ENCODE peak calls at places on chromosomes 2 and 18, in seven cellular contexts. One of them, this sample, is unnamed.

GRCh38 chr2:102789349-102790085 is 27.7 kb downstream of the TMEM182 start:
- DNase-seq in GM12878: no peak
- DNase-seq in K562: no peak
- DNase-seq in SK-N-SH: no peak
- DNase-seq in Panc1: no peak
- DNase-seq in H1: no peak
- DNase-seq in HepG2: no peak
- DNase-seq in this sample: no peak

GRCh38 chr2:50535971-50536759 is 495.8 kb downstream of the NRXN1 start:
- DNase-seq in HepG2: peak; percentile 6
- DNase-seq in SK-N-SH: peak; percentile 14
- DNase-seq in K562: peak; percentile 1
- DNase-seq in H1: no peak
- DNase-seq in Panc1: no peak
- DNase-seq in GM12878: no peak
- DNase-seq in this sample: peak; percentile 10

GRCh38 chr2:60843006-60843405 is 38.4 kb upstream of the REL start:
- DNase-seq in GM12878: no peak
- DNase-seq in H1: no peak
- DNase-seq in SK-N-SH: no peak
- DNase-seq in HepG2: no peak
- DNase-seq in K562: no peak
- DNase-seq in Panc1: no peak
- DNase-seq in this sample: no peak

GRCh38 chr2:167249197-167249596 is 360.9 kb downstream of the XIRP2 start:
- DNase-seq in K562: no peak
- DNase-seq in HepG2: no peak
- DNase-seq in H1: no peak
- DNase-seq in GM12878: no peak
- DNase-seq in Panc1: no peak
- DNase-seq in SK-N-SH: no peak
- DNase-seq in this sample: no peak

GRCh38 chr2:135378591-135378990 is 152.4 kb downstream of the ZRANB3 start:
- DNase-seq in Panc1: no peak
- DNase-seq in SK-N-SH: no peak
- DNase-seq in GM12878: no peak
- DNase-seq in H1: no peak
- DNase-seq in HepG2: no peak
- DNase-seq in K562: no peak
- DNase-seq in this sample: no peak

GRCh38 chr18:58088723-58089074 is 44.7 kb downstream of the NEDD4L start:
- DNase-seq in Panc1: no peak
- DNase-seq in HepG2: no peak
- DNase-seq in H1: no peak
- DNase-seq in SK-N-SH: no peak
- DNase-seq in K562: no peak
- DNase-seq in GM12878: no peak
- DNase-seq in this sample: no peak

GRCh38 chr2:76446872-76447271 is 736.2 kb upstream of the GCFC2 start:
- DNase-seq in K562: no peak
- DNase-seq in HepG2: no peak
- DNase-seq in GM12878: no peak
- DNase-seq in H1: no peak
- DNase-seq in SK-N-SH: no peak
- DNase-seq in Panc1: no peak
- DNase-seq in this sample: no peak

GRCh38 chr2:160427629-160428424 is 65.8 kb downstream of the RBMS1 start:
- DNase-seq in Panc1: no peak
- DNase-seq in SK-N-SH: no peak
- DNase-seq in H1: no peak
- DNase-seq in GM12878: no peak
- DNase-seq in HepG2: no peak
- DNase-seq in K562: no peak
- DNase-seq in this sample: no peak

GRCh38 chr2:128016620-128017019 is 11.2 kb downstream of the SAP130 start:
- DNase-seq in K562: no peak
- DNase-seq in GM12878: no peak
- DNase-seq in SK-N-SH: no peak
- DNase-seq in H1: no peak
- DNase-seq in HepG2: no peak
- DNase-seq in Panc1: no peak
- DNase-seq in this sample: no peak

GRCh38 chr2:33084433-33084832 is 137.7 kb downstream of the LTBP1 start:
- DNase-seq in HepG2: no peak
- DNase-seq in GM12878: no peak
- DNase-seq in SK-N-SH: no peak
- DNase-seq in Panc1: no peak
- DNase-seq in H1: no peak
- DNase-seq in K562: no peak
- DNase-seq in this sample: no peak

GRCh38 chr2:33086400-33087015 is 139.8 kb downstream of the LTBP1 start:
- DNase-seq in HepG2: no peak
- DNase-seq in SK-N-SH: no peak
- DNase-seq in Panc1: no peak
- DNase-seq in GM12878: no peak
- DNase-seq in K562: no peak
- DNase-seq in H1: no peak
- DNase-seq in this sample: no peak

GRCh38 chr2:33085646-33086045 is 138.9 kb downstream of the LTBP1 start:
- DNase-seq in K562: no peak
- DNase-seq in HepG2: no peak
- DNase-seq in SK-N-SH: no peak
- DNase-seq in GM12878: no peak
- DNase-seq in Panc1: no peak
- DNase-seq in H1: no peak
- DNase-seq in this sample: no peak

GRCh38 chr2:33081691-33082090 is 134.9 kb downstream of the LTBP1 start:
- DNase-seq in SK-N-SH: no peak
- DNase-seq in HepG2: no peak
- DNase-seq in K562: no peak
- DNase-seq in Panc1: no peak
- DNase-seq in GM12878: no peak
- DNase-seq in H1: no peak
- DNase-seq in this sample: no peak

DNA sequence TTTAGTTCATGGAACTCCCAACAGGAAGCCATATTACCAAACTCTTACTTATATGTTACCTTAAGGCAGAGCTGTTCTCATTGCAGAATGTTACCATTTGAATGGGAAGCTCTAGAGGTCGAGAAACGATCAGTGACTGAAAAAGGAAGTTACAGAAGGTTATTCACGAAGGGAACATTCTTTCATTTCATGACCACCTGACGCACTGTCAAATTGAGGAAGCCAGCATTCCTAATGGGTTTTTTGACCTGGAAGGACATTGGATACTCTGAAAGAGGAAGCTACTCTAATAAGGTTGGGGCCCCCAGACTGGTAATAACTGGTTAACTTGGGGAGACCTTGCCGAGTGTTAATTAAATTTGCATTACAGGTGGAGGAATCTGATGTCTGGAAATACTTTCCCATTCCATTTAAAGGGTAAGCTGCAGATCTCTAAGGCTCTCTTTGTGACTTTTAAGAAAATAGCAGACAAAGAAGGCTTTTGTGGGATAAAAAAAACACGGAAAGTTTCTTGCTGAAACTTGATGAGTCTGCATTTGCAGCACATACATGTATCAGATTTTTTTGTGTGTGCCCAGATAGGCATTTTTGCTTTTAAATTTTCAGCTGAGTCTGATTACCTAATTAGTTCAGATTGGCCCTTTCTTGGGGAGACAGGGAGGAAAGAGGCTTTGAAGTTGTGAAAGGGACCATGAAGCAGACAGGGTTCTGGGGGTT is 137.1 kb downstream of the LTBP1 start:
- DNase-seq in SK-N-SH: no peak
- DNase-seq in K562: no peak
- DNase-seq in HepG2: no peak
- DNase-seq in GM12878: no peak
- DNase-seq in Panc1: no peak
- DNase-seq in H1: no peak
- DNase-seq in this sample: no peak
- TF ChIP-seq SIN3A in SK-N-SH: no peak
- TF ChIP-seq SIN3A in K562: no peak
- TF ChIP-seq SIN3A in HepG2: no peak
- TF ChIP-seq SIN3A in GM12878: no peak
- TF ChIP-seq SIN3A in Panc1: no peak
- TF ChIP-seq SIN3A in H1: no peak
- TF ChIP-seq SIN3A in this sample: no peak

DNA sequence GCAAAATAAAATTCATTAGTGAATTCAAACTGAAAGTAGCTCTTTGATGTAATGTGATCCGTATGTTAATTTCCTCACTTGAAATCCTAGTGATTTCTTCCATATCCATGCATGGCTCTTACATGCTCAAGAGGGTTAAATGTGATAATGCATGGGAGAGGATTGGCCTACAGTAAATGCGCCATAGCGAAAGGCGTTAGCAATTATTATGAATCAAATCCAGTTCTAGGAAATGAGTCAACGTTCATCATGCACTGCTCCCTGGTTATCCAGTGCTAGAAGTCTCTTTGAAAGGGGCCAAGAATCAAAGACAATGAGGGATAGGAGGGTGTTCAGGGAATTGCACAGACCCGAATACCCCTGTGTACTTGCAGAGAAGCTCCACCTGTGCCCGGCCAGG is 101.4 kb upstream of the RASGRP3 start:
- DNase-seq in SK-N-SH: no peak
- DNase-seq in Panc1: no peak
- DNase-seq in HepG2: no peak
- DNase-seq in H1: no peak
- DNase-seq in GM12878: no peak
- DNase-seq in K562: no peak
- DNase-seq in this sample: no peak
- TF ChIP-seq SIN3A in SK-N-SH: no peak
- TF ChIP-seq SIN3A in Panc1: no peak
- TF ChIP-seq SIN3A in HepG2: no peak
- TF ChIP-seq SIN3A in H1: no peak
- TF ChIP-seq SIN3A in GM12878: no peak
- TF ChIP-seq SIN3A in K562: no peak
- TF ChIP-seq SIN3A in this sample: no peak

DNA sequence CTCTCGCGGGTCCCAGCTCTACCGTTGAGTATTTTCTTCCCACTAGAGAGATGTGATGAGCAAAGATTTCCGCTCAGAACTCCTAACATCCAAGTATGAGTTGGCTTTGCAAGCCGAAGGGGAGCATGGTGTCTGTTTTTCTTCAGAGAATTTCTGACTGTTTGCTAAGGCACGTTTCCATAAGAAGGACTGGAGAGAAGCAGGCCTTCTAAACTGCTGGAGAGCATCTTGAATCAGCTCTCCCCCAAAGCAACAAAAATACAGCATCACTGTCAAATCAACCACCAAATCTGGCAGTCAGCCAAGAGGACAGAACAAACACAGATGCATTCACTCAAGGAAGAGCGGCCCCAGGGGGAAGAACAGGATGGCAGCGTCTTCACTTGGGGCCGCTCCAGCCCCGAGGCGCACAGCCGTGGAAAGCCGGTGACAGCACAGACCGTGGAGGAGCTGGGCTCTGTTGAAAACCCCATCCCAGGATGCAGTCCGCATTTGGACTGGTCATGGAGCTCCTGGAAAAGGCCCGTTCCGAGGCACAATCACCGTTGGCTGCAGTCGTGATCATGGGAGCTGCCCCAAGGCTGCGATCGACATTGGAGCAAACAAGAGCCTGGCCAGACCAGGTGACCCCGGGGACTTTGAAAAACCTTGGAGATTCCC is 101.4 kb downstream of the NFATC1 start:
- DNase-seq in K562: peak; percentile 5
- DNase-seq in Panc1: no peak
- DNase-seq in HepG2: no peak
- DNase-seq in SK-N-SH: no peak
- DNase-seq in GM12878: no peak
- DNase-seq in H1: no peak
- DNase-seq in this sample: no peak
- TF ChIP-seq SIN3A in K562: no peak
- TF ChIP-seq SIN3A in Panc1: no peak
- TF ChIP-seq SIN3A in HepG2: no peak
- TF ChIP-seq SIN3A in SK-N-SH: no peak
- TF ChIP-seq SIN3A in GM12878: no peak
- TF ChIP-seq SIN3A in H1: no peak
- TF ChIP-seq SIN3A in this sample: no peak

GRCh38 chr2:40281021-40281940 is 170.6 kb downstream of the SLC8A1 start:
- DNase-seq in K562: no peak
- DNase-seq in HepG2: no peak
- DNase-seq in GM12878: peak; percentile 19
- DNase-seq in H1: no peak
- DNase-seq in Panc1: no peak
- DNase-seq in SK-N-SH: no peak
- DNase-seq in this sample: no peak
- TF ChIP-seq SIN3A in K562: no peak
- TF ChIP-seq SIN3A in HepG2: no peak
- TF ChIP-seq SIN3A in GM12878: no peak
- TF ChIP-seq SIN3A in H1: no peak
- TF ChIP-seq SIN3A in Panc1: no peak
- TF ChIP-seq SIN3A in SK-N-SH: no peak
- TF ChIP-seq SIN3A in this sample: no peak

GRCh38 chr2:10258326-10258725 is 44.4 kb upstream of the HPCAL1 start:
- DNase-seq in H1: no peak
- DNase-seq in GM12878: no peak
- DNase-seq in Panc1: no peak
- DNase-seq in K562: no peak
- DNase-seq in SK-N-SH: no peak
- DNase-seq in HepG2: no peak
- DNase-seq in this sample: no peak

GRCh38 chr2:10256525-10257031 is 46.1 kb upstream of the HPCAL1 start:
- DNase-seq in SK-N-SH: no peak
- DNase-seq in GM12878: no peak
- DNase-seq in HepG2: no peak
- DNase-seq in H1: no peak
- DNase-seq in Panc1: no peak
- DNase-seq in K562: no peak
- DNase-seq in this sample: no peak

GRCh38 chr2:10257500-10258147 is 45.1 kb upstream of the HPCAL1 start:
- DNase-seq in Panc1: no peak
- DNase-seq in HepG2: no peak
- DNase-seq in SK-N-SH: no peak
- DNase-seq in K562: no peak
- DNase-seq in H1: no peak
- DNase-seq in GM12878: no peak
- DNase-seq in this sample: no peak

GRCh38 chr2:10256031-10256524 is 46.6 kb upstream of the HPCAL1 start:
- DNase-seq in H1: no peak
- DNase-seq in GM12878: no peak
- DNase-seq in HepG2: no peak
- DNase-seq in SK-N-SH: no peak
- DNase-seq in K562: no peak
- DNase-seq in Panc1: no peak
- DNase-seq in this sample: no peak

DNA sequence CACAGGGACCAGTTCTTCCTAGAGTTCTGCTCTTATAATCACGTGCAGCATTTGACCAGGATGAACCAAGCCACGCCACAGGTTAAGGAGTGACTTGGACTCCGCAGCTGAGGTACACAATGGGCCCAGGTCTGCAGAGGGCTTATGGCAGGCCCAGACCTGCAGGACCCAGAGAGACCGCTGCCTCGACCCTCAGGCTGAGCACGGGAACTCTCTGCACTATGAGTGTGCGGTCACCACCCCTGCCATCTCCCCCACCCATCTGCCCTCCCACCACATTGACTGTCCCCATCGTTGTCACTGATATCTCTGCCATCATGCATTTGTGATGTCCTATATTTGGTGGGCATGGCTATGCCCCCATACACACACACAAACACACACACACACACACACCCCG is 45.7 kb upstream of the HPCAL1 start:
- DNase-seq in GM12878: no peak
- DNase-seq in K562: no peak
- DNase-seq in HepG2: no peak
- DNase-seq in H1: no peak
- DNase-seq in SK-N-SH: no peak
- DNase-seq in Panc1: no peak
- DNase-seq in this sample: no peak
- TF ChIP-seq SIN3A in GM12878: no peak
- TF ChIP-seq SIN3A in K562: no peak
- TF ChIP-seq SIN3A in HepG2: no peak
- TF ChIP-seq SIN3A in H1: no peak
- TF ChIP-seq SIN3A in SK-N-SH: no peak
- TF ChIP-seq SIN3A in Panc1: no peak
- TF ChIP-seq SIN3A in this sample: no peak